ENCODE peak calls at places on chromosomes 3 and 15, in six cellular contexts. X, A, G, H, R and J are unnamed samples.

GRCh38 chr3:15649831-15650230 is 48.3 kb downstream of the BTD start:
- DNase-seq in A (no peak), G (no peak), X (no peak), R (no peak), H (no peak), J (no peak)

GRCh38 chr3:11610044-11610671 is 33.6 kb downstream of the VGLL4 start:
- DNase-seq in R (no peak), X (no peak), A (no peak), H (no peak), G (no peak), J (no peak)

GRCh38 chr15:64193971-64194370 is 31.1 kb upstream of the PPIB start:
- DNase-seq in R (peak; percentile 37), A (no peak), G (no peak), H (no peak), X (no peak), J (no peak)

GRCh38 chr3:14125193-14126016 is 553 bp downstream of the TMEM43 start:
- DNase-seq in H (peak; percentile 38), R (peak; percentile 96), A (peak; percentile 81), G (peak; percentile 50), X (peak; percentile 87), J (no peak)

GRCh38 chr3:175198991-175199390 is 339.9 kb downstream of the NAALADL2 start:
- DNase-seq in X (no peak), H (no peak), R (no peak), G (no peak), A (no peak), J (no peak)

GRCh38 chr15:94274745-94275144 is 43.4 kb downstream of the MCTP2 start:
- DNase-seq in G (no peak), R (no peak), X (no peak), H (no peak), A (no peak), J (no peak)

GRCh38 chr3:71514621-71515020 is 68.9 kb downstream of the FOXP1 start:
- DNase-seq in R (no peak), G (no peak), X (no peak), A (no peak), H (no peak), J (no peak)

GRCh38 chr15:75043509-75044257 is 20.3 kb downstream of the PPCDC start:
- DNase-seq in H (peak; percentile 96), G (no peak), X (peak; percentile 96), A (peak; percentile 95), R (no peak), J (peak; percentile 93)

GRCh38 chr15:80480909-80481308 is 76.7 kb downstream of the ARNT2 start:
- DNase-seq in R (peak; percentile 91), X (no peak), G (no peak), A (peak; percentile 69), H (peak; percentile 84), J (no peak)

GRCh38 chr15:80367094-80367493 is 37.1 kb upstream of the ARNT2 start:
- DNase-seq in X (no peak), G (no peak), A (no peak), R (peak; percentile 75), H (no peak), J (no peak)

GRCh38 chr3:72821170-72821781 is 27.0 kb downstream of the SHQ1 start:
- DNase-seq in X (no peak), G (no peak), R (no peak), A (peak; percentile 16), H (no peak), J (no peak)

GRCh38 chr3:15629860-15630597 is 28.5 kb downstream of the BTD start:
- DNase-seq in G (peak; percentile 46), A (peak; percentile 77), R (peak; percentile 89), X (no peak), H (peak; percentile 79), J (no peak)

GRCh38 chr3:101123084-101123483 is 129.9 kb upstream of the ABI3BP start:
- DNase-seq in X (no peak), H (no peak), G (no peak), A (no peak), R (no peak), J (no peak)

GRCh38 chr3:114376091-114376490 is 82.3 kb downstream of the TIGIT start:
- DNase-seq in H (no peak), A (peak; percentile 28), G (no peak), X (no peak), R (no peak), J (no peak)

GRCh38 chr3:13016083-13016725 is 57.0 kb downstream of the IQSEC1 start:
- DNase-seq in A (no peak), G (no peak), H (peak; percentile 63), R (no peak), X (peak; percentile 79), J (no peak)

GRCh38 chr3:132290833-132291232 is 26.4 kb upstream of the ACP3 start:
- DNase-seq in X (no peak), A (no peak), G (no peak), R (no peak), H (peak; percentile 42), J (no peak)

GRCh38 chr3:145899229-145899628 is 261.8 kb downstream of the PLOD2 start:
- DNase-seq in A (no peak), H (no peak), X (no peak), G (no peak), R (no peak), J (no peak)

GRCh38 chr3:182052360-182052759 is 340.6 kb downstream of the SOX2 start:
- DNase-seq in A (no peak), R (no peak), G (no peak), X (no peak), H (no peak), J (no peak)

GRCh38 chr3:188690076-188690475 is 481.7 kb upstream of the TPRG1 start:
- DNase-seq in H (no peak), X (no peak), A (no peak), R (no peak), G (no peak), J (no peak)

GRCh38 chr15:67915374-67916050 is 75.7 kb upstream of the RNU6-1 start:
- DNase-seq in A (peak; percentile 79), X (peak; percentile 74), H (peak; percentile 31), G (no peak), R (peak; percentile 57), J (peak; percentile 41)

GRCh38 chr3:129827765-129828164 is 65.7 kb downstream of the TMCC1 start:
- DNase-seq in G (peak; percentile 11), R (no peak), H (no peak), A (no peak), X (peak; percentile 50), J (no peak)

GRCh38 chr3:189424922-189425321 is 206.3 kb upstream of the TP63 start:
- DNase-seq in H (no peak), R (no peak), X (no peak), A (no peak), G (no peak), J (no peak)

GRCh38 chr3:187802928-187803259 is 57.6 kb upstream of the BCL6 start:
- DNase-seq in G (peak; percentile 3), H (no peak), R (no peak), X (no peak), A (no peak), J (no peak)

GRCh38 chr3:176933704-176934103 is 263.6 kb downstream of the TBL1XR1 start:
- DNase-seq in R (no peak), X (no peak), H (no peak), G (no peak), A (no peak), J (no peak)

GRCh38 chr3:63967675-63968611 is 55.4 kb downstream of the PSMD6 start:
- DNase-seq in A (peak; percentile 36), H (peak; percentile 54), R (no peak), X (no peak), G (peak; percentile 21), J (no peak)

GRCh38 chr3:63966871-63967270 is 54.7 kb upstream of the SCAANT1 start:
- DNase-seq in H (no peak), A (no peak), X (no peak), G (no peak), R (peak; percentile 62), J (no peak)

GRCh38 chr3:63961891-63962290 is 49.7 kb upstream of the SCAANT1 start:
- DNase-seq in H (no peak), X (no peak), R (peak; percentile 70), G (no peak), A (no peak), J (no peak)

GRCh38 chr3:63966007-63966406 is 53.8 kb upstream of the SCAANT1 start:
- DNase-seq in A (no peak), H (no peak), R (no peak), X (no peak), G (no peak), J (no peak)

GRCh38 chr3:63964287-63965073 is 52.3 kb upstream of the SCAANT1 start:
- DNase-seq in A (no peak), G (no peak), R (peak; percentile 70), H (no peak), X (no peak), J (no peak)
- H3K4me1 ChIP-seq in A (peaks cover 5% of the 10 kb centered on the region), G (peaks cover 19% of the 10 kb centered on the region), R (peaks cover 24% of the 10 kb centered on the region), H (peaks cover 46% of the 10 kb centered on the region), X (peaks cover 84% of the 10 kb centered on the region), J (peaks cover 35% of the 10 kb centered on the region)

DNA sequence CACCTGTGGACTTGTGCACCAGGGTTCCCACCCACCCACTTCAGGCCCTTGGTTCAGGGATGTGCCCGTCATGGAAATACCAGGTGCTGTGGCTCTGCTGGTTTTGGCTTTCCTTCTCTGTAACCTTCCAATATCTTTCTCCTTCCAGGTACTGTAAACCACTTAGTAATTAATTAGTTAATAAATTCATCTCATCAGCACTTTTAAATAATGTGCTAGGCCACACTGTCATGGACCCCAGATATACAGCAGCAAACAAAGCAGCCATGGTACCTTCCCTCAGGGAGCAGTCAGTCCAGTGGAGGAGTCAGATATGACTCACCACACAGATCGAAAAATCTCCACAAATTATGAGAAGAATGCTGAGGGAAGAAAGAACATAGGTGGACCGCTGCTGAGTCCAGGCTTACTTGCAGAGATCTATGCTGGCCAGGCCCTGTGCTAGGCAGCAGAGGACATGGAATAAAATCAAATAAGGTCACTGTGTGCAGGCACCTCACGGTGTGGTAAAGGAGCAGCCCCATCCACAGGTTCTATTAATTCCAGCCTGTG is 6.8 kb upstream of the GATA2 start:
- DNase-seq in X (no peak), A (peak; percentile 9), G (no peak), H (no peak), R (no peak), J (no peak)
- H3K27me3 ChIP-seq in X (peaks cover 60% of the 10 kb centered on the region), A (no peaks in the 10 kb centered on the region), G (peaks cover 13% of the 10 kb centered on the region), H (peaks cover 95% of the 10 kb centered on the region), R (peaks cover 23% of the 10 kb centered on the region), J (peaks cover 22% of the 10 kb centered on the region)

GRCh38 chr3:48560648-48561018 is 2.9 kb downstream of the UCN2 start:
- DNase-seq in A (no peak), R (no peak), X (no peak), H (no peak), G (no peak), J (no peak)
- H3K4me3 ChIP-seq in A (peak overlapping the region; percentile 9), R (no peak overlapping the region), X (peak overlapping the region; percentile 40), H (no peak overlapping the region), G (no peak overlapping the region), J (peak overlapping the region; percentile 74)

GRCh38 chr3:152383136-152383606 is 114.4 kb downstream of the MBNL1 start:
- DNase-seq in X (no peak), H (no peak), A (no peak), R (no peak), G (no peak), J (no peak)

GRCh38 chr3:152381881-152382295 is 113.2 kb downstream of the MBNL1 start:
- DNase-seq in R (no peak), X (no peak), G (no peak), A (no peak), H (no peak), J (no peak)

GRCh38 chr3:152380048-152380447 is 111.3 kb downstream of the MBNL1 start:
- DNase-seq in A (no peak), G (no peak), H (no peak), X (no peak), R (no peak), J (no peak)

GRCh38 chr3:152384412-152384811 is 115.7 kb downstream of the MBNL1 start:
- DNase-seq in G (no peak), X (no peak), H (no peak), A (no peak), R (no peak), J (no peak)

GRCh38 chr3:152382312-152383135 is 113.8 kb downstream of the MBNL1 start:
- DNase-seq in G (no peak), X (no peak), R (no peak), H (no peak), A (no peak), J (no peak)
- H3K4me1 ChIP-seq in G (peaks cover 38% of the 10 kb centered on the region), X (peaks cover 90% of the 10 kb centered on the region), R (no peaks in the 10 kb centered on the region), H (peaks cover 84% of the 10 kb centered on the region), A (no peaks in the 10 kb centered on the region), J (peaks cover 95% of the 10 kb centered on the region)